ENCODE peak calls at places on chromosome 20, in nine cellular contexts. L is mammary epithelial cell, X is Peyer's patch, Y is HFF-Myc, V is astrocyte of the spinal cord, S is AG10803, E is AG04450, W is activated B cell treated with CpG ODN at 0.5 μM for 24 hours, O is fibroblast of lung. P is an unnamed sample.

GRCh38 chr20:4957939-4958362 is 43.4 kb downstream of the SLC23A2 start:
- DNase-seq in X (peak; percentile 28), Y (no peak), L (no peak), W (peak; percentile 22), V (no peak), O (peak; percentile 84), E (no peak), S (peak; percentile 49), P (no peak)

GRCh38 chr20:25273541-25274358 is 25.9 kb downstream of the PYGB start:
- DNase-seq in W (peak; percentile 4), O (no peak), Y (no peak), E (no peak), X (peak; percentile 21), V (no peak), S (no peak), L (no peak), P (no peak)

GRCh38 chr20:23050847-23051627 is 1.6 kb upstream of the THBD start:
- DNase-seq in X (peak; percentile 71), W (no peak), S (peak; percentile 72), O (peak; percentile 64), V (peak; percentile 88), Y (peak; percentile 5), L (peak; percentile 63), E (peak; percentile 27), P (no peak)

GRCh38 chr20:35529552-35529951 is at the start of gene C20orf173:
- DNase-seq in L (no peak), W (no peak), S (no peak), Y (no peak), O (no peak), V (no peak), E (no peak), X (no peak), P (no peak)

GRCh38 chr20:47309806-47310426 is 46.6 kb downstream of the ZMYND8 start:
- DNase-seq in E (no peak), W (no peak), X (no peak), L (no peak), V (no peak), O (no peak), Y (no peak), S (no peak), P (no peak)

GRCh38 chr20:24199493-24199892 is 210.9 kb upstream of the GGTLC1 start:
- DNase-seq in L (no peak), V (no peak), E (no peak), Y (no peak), S (no peak), X (no peak), W (no peak), O (no peak), P (no peak)

GRCh38 chr20:4602297-4602631 is 119.4 kb upstream of the PRND start:
- DNase-seq in S (peak; percentile 62), E (no peak), Y (no peak), X (no peak), V (peak; percentile 19), L (no peak), O (peak; percentile 25), W (no peak), P (no peak)

GRCh38 chr20:13017235-13017634 is 8.5 kb downstream of the SPTLC3 start:
- DNase-seq in Y (no peak), S (peak; percentile 19), V (no peak), X (no peak), O (peak; percentile 49), W (no peak), E (no peak), L (peak; percentile 37), P (no peak)

DNA sequence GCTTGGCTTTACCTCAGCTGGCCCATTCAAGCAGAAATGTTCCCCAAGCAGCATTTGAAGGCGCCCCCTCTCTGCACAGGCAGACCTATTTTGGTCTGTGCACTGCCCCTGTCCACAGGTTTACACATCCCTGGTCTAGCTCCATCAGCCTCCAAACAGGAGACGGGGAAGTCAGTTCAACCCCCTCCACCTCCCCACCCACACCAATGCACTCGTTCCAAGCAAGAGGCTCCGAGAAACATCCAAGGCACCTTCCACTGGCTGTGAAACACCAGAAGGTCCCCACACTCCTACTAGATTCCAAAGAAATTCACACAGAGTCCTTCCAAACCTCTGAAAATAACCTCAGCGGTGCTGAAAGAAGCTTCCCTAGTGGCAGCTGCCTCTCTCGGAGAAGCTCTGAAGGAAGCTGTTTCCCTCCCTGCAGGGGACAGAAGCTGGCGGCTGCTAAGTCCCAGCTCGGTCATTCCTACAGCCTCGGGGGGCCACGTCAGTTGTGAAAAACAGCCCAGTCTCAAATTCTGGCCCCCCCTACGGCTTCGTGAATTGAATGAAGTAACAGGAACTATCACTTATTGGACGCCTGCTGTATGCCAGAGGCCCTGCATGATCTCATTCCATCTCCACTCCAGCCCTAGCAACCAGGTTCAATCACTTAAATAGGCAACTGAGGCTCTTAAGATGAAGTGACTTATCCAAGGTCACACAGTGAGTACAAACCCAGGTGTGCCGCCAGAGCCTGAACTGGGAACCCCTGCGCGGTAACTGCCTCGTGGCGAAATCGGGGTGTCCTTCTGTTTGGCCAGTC is 815 bp downstream of the SPATA2 start:
- DNase-seq in L (peak; percentile 37), X (peak; percentile 58), V (no peak), W (no peak), S (no peak), O (peak; percentile 14), E (no peak), Y (no peak), P (no peak)
- TF ChIP-seq CTCF in L (no peak), X (no peak), V (no peak), W (no peak), S (no peak), O (no peak), E (peak; percentile 15), Y (peak; percentile 12), P (no peak)

DNA sequence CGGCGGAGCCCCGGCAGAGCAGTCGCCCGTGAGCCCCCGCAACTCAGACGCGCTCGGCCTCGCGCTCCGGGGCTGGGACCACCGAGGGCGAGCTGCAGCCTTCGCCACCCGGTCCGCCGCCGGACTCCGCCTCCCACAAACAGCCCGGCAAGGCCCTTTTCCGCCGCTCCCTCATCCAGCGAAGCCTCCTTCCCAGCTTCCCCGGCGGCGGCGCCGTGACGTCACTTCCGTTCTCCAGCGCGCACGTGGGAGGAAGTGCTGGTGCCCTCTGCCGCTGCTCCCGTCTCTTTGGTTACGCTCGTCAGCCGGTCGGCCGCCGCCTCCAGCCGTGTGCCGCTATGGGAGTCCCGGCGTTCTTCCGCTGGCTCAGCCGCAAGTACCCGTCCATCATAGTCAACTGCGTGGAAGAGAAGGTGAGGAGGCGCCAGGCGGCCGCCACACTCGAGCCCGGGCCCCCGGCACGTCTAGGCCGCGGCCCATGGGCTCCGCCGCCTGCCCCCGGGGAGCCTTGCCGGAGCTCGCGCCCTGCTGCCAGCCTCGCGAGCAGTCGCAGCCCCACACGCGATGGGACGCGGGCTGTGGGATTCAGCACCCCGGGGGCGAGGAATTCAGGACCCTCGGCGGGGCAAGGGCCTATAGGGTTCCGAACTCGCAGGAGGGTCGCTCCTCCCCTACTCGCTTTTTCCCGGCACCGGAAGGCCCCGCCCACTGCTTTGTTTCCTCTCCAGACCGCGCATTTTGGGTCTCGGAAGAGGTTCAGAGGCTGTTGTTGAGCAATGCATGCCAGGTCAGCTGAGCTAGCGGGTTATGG is at the start of gene XRN2:
- DNase-seq in L (peak; percentile 95), O (peak; percentile 95), V (peak; percentile 96), E (peak; percentile 79), S (peak; percentile 93), W (peak; percentile 93), X (peak; percentile 98), Y (peak; percentile 82), P (peak; percentile 97)
- TF ChIP-seq CTCF in L (peak; percentile 19), O (no peak), V (no peak), E (no peak), S (peak; percentile 8), W (no peak), X (no peak), Y (no peak), P (no peak)

GRCh38 chr20:32468860-32469259 is 110.7 kb downstream of the ASXL1 start:
- DNase-seq in W (no peak), S (no peak), E (no peak), L (no peak), X (no peak), V (no peak), O (no peak), Y (no peak), P (no peak)

GRCh38 chr20:32472581-32473207 is 112.4 kb downstream of the NOL4L start:
- DNase-seq in Y (no peak), S (no peak), X (no peak), L (no peak), W (no peak), E (no peak), O (no peak), V (no peak), P (no peak)

GRCh38 chr20:32470940-32471339 is 112.8 kb downstream of the ASXL1 start:
- DNase-seq in O (no peak), W (no peak), X (no peak), V (no peak), S (no peak), L (no peak), E (no peak), Y (no peak), P (no peak)

GRCh38 chr20:32468313-32468640 is 110.1 kb downstream of the ASXL1 start:
- DNase-seq in L (no peak), X (no peak), V (no peak), Y (no peak), O (no peak), S (no peak), E (no peak), W (no peak), P (no peak)

GRCh38 chr20:32470025-32470861 is 112.1 kb downstream of the ASXL1 start:
- DNase-seq in E (no peak), W (no peak), X (peak; percentile 61), Y (no peak), O (peak; percentile 92), L (peak; percentile 20), V (peak; percentile 88), S (peak; percentile 33), P (no peak)
- TF ChIP-seq CTCF in E (peak; percentile 36), W (no peak), X (no peak), Y (peak; percentile 57), O (peak; percentile 26), L (peak; percentile 37), V (peak; percentile 70), S (no peak), P (peak; percentile 20)

GRCh38 chr20:6630494-6630893 is 137.0 kb upstream of the BMP2 start:
- DNase-seq in W (no peak), Y (no peak), L (no peak), S (no peak), X (no peak), O (peak; percentile 30), V (no peak), E (no peak), P (no peak)

GRCh38 chr20:6623989-6624388 is 143.5 kb upstream of the BMP2 start:
- DNase-seq in V (no peak), W (no peak), L (no peak), X (no peak), S (no peak), E (no peak), Y (no peak), O (no peak), P (no peak)

GRCh38 chr20:6629564-6629963 is 137.9 kb upstream of the BMP2 start:
- DNase-seq in O (no peak), W (no peak), E (no peak), X (no peak), L (no peak), V (no peak), S (no peak), Y (no peak), P (no peak)

GRCh38 chr20:6622041-6622440 is 145.4 kb upstream of the BMP2 start:
- DNase-seq in E (no peak), X (no peak), V (peak; percentile 14), W (no peak), S (peak; percentile 13), Y (no peak), O (peak; percentile 64), L (no peak), P (no peak)

DNA sequence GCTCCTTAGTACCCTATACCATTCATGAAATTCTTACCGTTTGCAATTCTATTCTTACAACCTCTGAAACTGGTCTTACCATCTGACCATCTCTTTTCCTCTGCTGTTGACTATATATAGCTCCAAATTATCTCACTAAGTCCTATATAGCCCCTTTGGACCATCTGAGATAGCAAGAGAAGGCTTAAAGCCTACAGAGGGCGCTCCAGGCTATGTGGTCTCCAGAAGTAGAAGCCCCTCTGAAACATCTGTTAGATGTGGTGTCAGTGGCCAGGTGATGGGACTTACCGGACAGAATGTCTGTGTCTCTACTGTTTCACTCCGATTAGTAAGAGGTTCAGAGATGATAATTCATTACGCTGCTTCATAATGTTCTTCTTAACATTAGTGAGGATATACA is 140.7 kb upstream of the BMP2 start:
- DNase-seq in W (no peak), V (no peak), Y (no peak), O (no peak), S (no peak), X (no peak), E (no peak), L (no peak), P (no peak)
- TF ChIP-seq CTCF in W (no peak), V (no peak), Y (peak; percentile 6), O (no peak), S (no peak), X (no peak), E (no peak), L (no peak), P (no peak)

P was measured in mesothelial cell of epicardium.